ENCODE peak calls at places on chromosomes 3 and 15, in nine cellular contexts. H is nephron progenitor cell; J is activated CD8-positive, alpha-beta T cell treated with anti-CD3 and anti-CD28 coated beads for 36 hours; I is endothelial cell; R is GM06990; N is cardiac fibroblast; V is fibroblast of the aortic adventitia; U is body of pancreas; L is mesothelial cell of epicardium. T is an unnamed sample.

GRCh38 chr3:160050019-160050418 is 61.4 kb downstream of the IL12A start:
- DNase-seq in V (no peak), U (peak), J (no peak), N (no peak), R (no peak), H (no peak), I (no peak), L (no peak), T (no peak)

GRCh38 chr3:195040773-195041520 is 230.0 kb downstream of the XXYLT1 start:
- DNase-seq in I (no peak), U (peak), H (no peak), L (no peak), V (no peak), J (no peak), N (no peak), R (no peak), T (no peak)

GRCh38 chr15:32730677-32731654 is 13.2 kb downstream of the GREM1 start:
- DNase-seq in N (peak), H (peak), R (no peak), U (peak), I (peak), L (peak), V (no peak), J (peak), T (no peak)

GRCh38 chr3:100261481-100261903 is 700 bp downstream of the TBC1D23 start:
- DNase-seq in L (no peak), R (no peak), H (no peak), V (peak), I (no peak), J (no peak), U (no peak), N (no peak), T (no peak)

GRCh38 chr3:39809995-39810595 is 686 bp downstream of the MYRIP start:
- DNase-seq in R (peak), V (no peak), L (no peak), J (no peak), H (peak), N (no peak), U (peak), I (peak), T (peak)

GRCh38 chr3:139979991-139980390 is 45.0 kb downstream of the CLSTN2 start:
- DNase-seq in R (no peak), I (no peak), L (no peak), U (no peak), H (no peak), V (no peak), N (no peak), J (no peak), T (no peak)

GRCh38 chr3:110165753-110166152 is 828.4 kb upstream of the DPPA4 start:
- DNase-seq in R (no peak), J (no peak), V (no peak), H (no peak), I (no peak), U (peak), N (no peak), L (no peak), T (no peak)

GRCh38 chr15:58466566-58466965 is 34.8 kb downstream of the LIPC start:
- DNase-seq in N (no peak), V (no peak), J (no peak), U (no peak), L (no peak), I (no peak), R (no peak), H (no peak), T (no peak)

GRCh38 chr15:93150910-93151309 is 61.9 kb upstream of the RGMA start:
- DNase-seq in R (no peak), V (no peak), L (no peak), I (no peak), U (peak), H (no peak), N (no peak), J (no peak), T (no peak)

GRCh38 chr3:183244219-183244618 is 8.8 kb upstream of the B3GNT5 start:
- DNase-seq in U (peak), J (no peak), H (no peak), R (no peak), V (peak), L (no peak), I (no peak), N (peak), T (no peak)

GRCh38 chr15:62453356-62453755 is 288.3 kb upstream of the C2CD4B start:
- DNase-seq in R (no peak), N (peak), I (no peak), J (no peak), L (no peak), H (no peak), U (no peak), V (no peak), T (no peak)

GRCh38 chr15:77402740-77403379 is 17.0 kb downstream of the PEAK1 start:
- DNase-seq in V (peak), H (no peak), J (peak), I (no peak), N (peak), L (no peak), U (no peak), R (no peak), T (peak)

GRCh38 chr3:195286115-195286872 is 15.3 kb upstream of the XXYLT1 start:
- DNase-seq in I (no peak), N (peak), L (no peak), R (no peak), H (no peak), J (no peak), V (peak), U (no peak), T (no peak)

GRCh38 chr15:76333720-76334437 is 2.7 kb upstream of the ISL2 start:
- DNase-seq in J (no peak), N (peak), I (no peak), H (peak), U (no peak), V (no peak), L (no peak), R (no peak), T (peak)

GRCh38 chr3:53498993-53499641 is 4.7 kb downstream of the CACNA1D start:
- DNase-seq in V (no peak), I (no peak), R (no peak), L (no peak), N (no peak), J (no peak), U (no peak), H (peak), T (no peak)

GRCh38 chr3:40169983-40170382 is 139.5 kb upstream of the EIF1B start:
- DNase-seq in I (no peak), U (no peak), V (no peak), H (no peak), J (no peak), L (no peak), N (no peak), R (no peak), T (peak)

GRCh38 chr15:62904511-62904910 is 138.0 kb upstream of the TPM1 start:
- DNase-seq in N (peak), R (no peak), H (no peak), L (no peak), J (no peak), V (peak), U (no peak), I (no peak), T (no peak)

GRCh38 chr3:185760091-185760490 is 64.8 kb downstream of the IGF2BP2 start:
- DNase-seq in V (no peak), L (no peak), J (no peak), U (no peak), N (no peak), R (no peak), I (no peak), H (no peak), T (no peak)

GRCh38 chr3:186931487-186932280 is 1.4 kb downstream of the ST6GAL1 start:
- DNase-seq in R (peak), J (peak), L (no peak), I (peak), N (peak), U (peak), V (peak), H (peak), T (peak)

GRCh38 chr15:73001840-73002239 is 50.4 kb upstream of the NEO1 start:
- DNase-seq in N (no peak), I (no peak), J (no peak), H (no peak), U (no peak), R (no peak), V (no peak), L (no peak), T (no peak)

GRCh38 chr3:133277813-133278212 is 122.0 kb upstream of the BFSP2 start:
- DNase-seq in I (no peak), N (peak), R (no peak), U (no peak), H (no peak), L (no peak), V (peak), J (no peak), T (no peak)

GRCh38 chr3:30643763-30644462 is 37.5 kb downstream of the TGFBR2 start:
- DNase-seq in L (no peak), V (no peak), R (no peak), I (no peak), H (no peak), U (no peak), N (no peak), J (peak), T (no peak)

GRCh38 chr3:81242871-81243270 is 518.6 kb downstream of the GBE1 start:
- DNase-seq in L (no peak), H (no peak), U (no peak), R (no peak), V (peak), I (no peak), N (peak), J (no peak), T (no peak)

GRCh38 chr3:189142527-189142926 is 29.2 kb upstream of the TPRG1 start:
- DNase-seq in J (peak), L (no peak), N (no peak), R (no peak), U (no peak), V (no peak), H (no peak), I (no peak), T (no peak)

GRCh38 chr3:4978966-4979400 is 254 bp upstream of the BHLHE40 start:
- DNase-seq in J (peak), L (peak), V (peak), N (peak), R (peak), U (peak), H (peak), I (peak), T (peak)

GRCh38 chr3:122247825-122248185 is 64.3 kb downstream of the CASR start:
- DNase-seq in V (no peak), I (no peak), R (peak), N (no peak), H (no peak), J (no peak), L (no peak), U (peak), T (no peak)

GRCh38 chr15:65916664-65917406 is 47.5 kb downstream of the RAB11A start:
- DNase-seq in V (peak), U (peak), R (peak), L (no peak), I (peak), H (peak), J (peak), N (peak), T (peak)

GRCh38 chr15:32802296-32802936 is 84.6 kb downstream of the GREM1 start:
- DNase-seq in H (peak), V (peak), J (peak), N (peak), L (no peak), I (no peak), U (no peak), R (no peak), T (no peak)

GRCh38 chr3:188439080-188439479 is 285.1 kb downstream of the LPP start:
- DNase-seq in N (no peak), J (peak), U (peak), I (no peak), H (no peak), V (no peak), R (no peak), L (no peak), T (peak)

GRCh38 chr3:15361494-15362214 is 29.3 kb upstream of the SH3BP5 start:
- DNase-seq in H (peak), I (no peak), R (peak), J (peak), N (peak), U (peak), V (no peak), L (no peak), T (peak)

GRCh38 chr3:163939926-163940325 is 1138.4 kb downstream of the SI start:
- DNase-seq in L (no peak), U (no peak), J (no peak), N (no peak), I (no peak), H (no peak), V (peak), R (no peak), T (no peak)

GRCh38 chr3:22922317-22922716 is 280.8 kb upstream of the UBE2E2 start:
- DNase-seq in U (no peak), H (no peak), J (no peak), R (no peak), L (no peak), I (no peak), N (peak), V (peak), T (peak)

GRCh38 chr3:131174752-131175151 is 148.1 kb downstream of the NEK11 start:
- DNase-seq in I (no peak), U (no peak), L (no peak), N (peak), R (peak), J (peak), V (no peak), H (no peak), T (no peak)

GRCh38 chr15:60966316-60966715 is 262.8 kb downstream of the RORA start:
- DNase-seq in U (no peak), H (no peak), V (peak), J (no peak), L (no peak), R (no peak), N (peak), I (no peak), T (no peak)

GRCh38 chr3:105527538-105527937 is 160.8 kb downstream of the ALCAM start:
- DNase-seq in N (no peak), J (no peak), R (no peak), H (no peak), L (no peak), I (no peak), U (no peak), V (no peak), T (no peak)

GRCh38 chr15:56248276-56248675 is 4.6 kb upstream of the RFX7 start:
- DNase-seq in N (no peak), J (no peak), H (no peak), I (no peak), V (no peak), U (no peak), R (no peak), L (no peak), T (no peak)

GRCh38 chr15:56250626-56251025 is 6.9 kb upstream of the RFX7 start:
- DNase-seq in H (no peak), V (no peak), J (no peak), N (no peak), I (no peak), U (no peak), L (no peak), R (no peak), T (no peak)

GRCh38 chr15:56247266-56247665 is 3.6 kb upstream of the RFX7 start:
- DNase-seq in I (no peak), R (no peak), V (no peak), L (no peak), N (no peak), U (no peak), J (no peak), H (no peak), T (no peak)

GRCh38 chr15:56251315-56252091 is 7.8 kb upstream of the RFX7 start:
- DNase-seq in H (peak), V (no peak), U (no peak), I (no peak), L (no peak), J (no peak), R (no peak), N (no peak), T (no peak)

DNA sequence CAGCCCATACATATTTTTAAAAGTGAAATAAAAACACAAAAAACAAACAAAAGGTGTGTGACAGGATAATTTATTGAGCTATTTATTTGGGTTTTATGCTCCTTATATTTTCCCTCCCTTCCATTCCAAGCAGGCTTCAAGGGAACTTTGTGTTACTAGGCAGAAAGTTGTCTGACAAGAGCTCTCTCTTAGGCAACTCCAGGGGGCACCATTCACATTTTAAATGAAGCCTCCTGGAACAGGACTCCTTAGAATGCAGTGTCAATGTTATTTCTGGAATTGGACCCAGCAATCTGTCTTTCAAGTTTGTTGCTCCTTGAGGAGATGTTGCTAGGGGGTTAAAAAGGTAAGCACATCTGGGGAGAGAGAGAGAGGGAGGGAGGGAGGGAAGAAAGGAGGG is 5.4 kb upstream of the RFX7 start:
- DNase-seq in V (peak), H (no peak), R (no peak), I (peak), U (peak), J (no peak), N (peak), L (no peak), T (no peak)
- TF ChIP-seq CTCF in V (peak), H (no peak), R (peak), I (no peak), U (no peak), J (no peak), N (peak), L (no peak), T (peak)

DNA sequence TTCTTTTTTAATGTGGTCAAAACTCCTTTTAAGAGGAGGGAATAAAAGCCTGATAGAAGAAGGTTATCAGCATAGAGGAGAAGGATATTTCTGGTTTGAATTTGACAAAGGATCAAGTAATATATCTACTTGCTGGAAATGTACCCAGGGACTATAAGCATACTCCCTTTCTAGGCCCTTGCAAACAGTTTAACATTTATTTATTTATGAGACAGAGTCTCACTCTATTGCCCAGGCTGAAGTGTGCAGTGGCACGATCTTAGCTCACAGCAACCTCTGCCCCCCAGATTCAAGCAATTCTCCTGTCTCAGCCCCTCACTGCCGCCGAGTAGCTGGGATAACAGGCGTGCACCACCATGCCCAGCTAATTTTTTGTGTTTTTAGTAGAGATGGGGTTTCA is 71.6 kb downstream of the SLMAP start:
- DNase-seq in I (no peak), V (no peak), R (no peak), U (no peak), J (no peak), H (no peak), N (no peak), L (no peak), T (no peak)
- TF ChIP-seq CTCF in I (no peak), V (no peak), R (no peak), U (no peak), J (no peak), H (no peak), N (no peak), L (no peak), T (no peak)

GRCh38 chr3:61632568-61633175 is 71.3 kb downstream of the PTPRG start:
- DNase-seq in N (peak), I (no peak), H (no peak), U (no peak), J (no peak), V (peak), L (no peak), R (no peak), T (no peak)

GRCh38 chr3:61628636-61629035 is 67.3 kb downstream of the PTPRG start:
- DNase-seq in H (no peak), N (no peak), R (no peak), J (no peak), U (no peak), I (no peak), V (no peak), L (no peak), T (no peak)

GRCh38 chr3:61629442-61629841 is 68.1 kb downstream of the PTPRG start:
- DNase-seq in I (no peak), R (no peak), U (no peak), N (no peak), V (no peak), J (no peak), L (no peak), H (no peak), T (no peak)

GRCh38 chr3:61634678-61635077 is 73.3 kb downstream of the PTPRG start:
- DNase-seq in U (no peak), N (no peak), H (no peak), J (no peak), R (no peak), I (no peak), L (no peak), V (peak), T (no peak)

GRCh38 chr3:61631108-61631769 is 69.9 kb downstream of the PTPRG start:
- DNase-seq in H (no peak), L (no peak), V (no peak), N (no peak), J (no peak), U (no peak), I (no peak), R (peak), T (no peak)
- TF ChIP-seq CTCF in H (peak), L (no peak), V (no peak), N (no peak), J (no peak), U (no peak), I (no peak), R (no peak), T (no peak)

GRCh38 chr15:89822951-89823701 is 8.5 kb upstream of the ANPEP start:
- DNase-seq in R (no peak), H (no peak), L (no peak), N (peak), I (no peak), V (peak), J (no peak), U (peak), T (no peak)

GRCh38 chr15:89822030-89822429 is 7.4 kb upstream of the ANPEP start:
- DNase-seq in R (no peak), N (peak), U (no peak), V (no peak), I (no peak), J (no peak), H (no peak), L (no peak), T (peak)

GRCh38 chr15:89818287-89818686 is 3.6 kb upstream of the ANPEP start:
- DNase-seq in I (no peak), N (no peak), R (no peak), V (no peak), H (no peak), L (no peak), U (no peak), J (no peak), T (no peak)

GRCh38 chr15:89822611-89822950 is 7.9 kb upstream of the ANPEP start:
- DNase-seq in N (no peak), J (no peak), I (no peak), H (no peak), R (no peak), V (no peak), L (no peak), U (no peak), T (no peak)

GRCh38 chr15:89820651-89821611 is 6.3 kb upstream of the ANPEP start:
- DNase-seq in J (no peak), H (no peak), V (peak), L (no peak), N (peak), I (no peak), U (peak), R (no peak), T (no peak)
- TF ChIP-seq CTCF in J (no peak), H (no peak), V (no peak), L (no peak), N (no peak), I (no peak), U (no peak), R (no peak), T (no peak)

DNA sequence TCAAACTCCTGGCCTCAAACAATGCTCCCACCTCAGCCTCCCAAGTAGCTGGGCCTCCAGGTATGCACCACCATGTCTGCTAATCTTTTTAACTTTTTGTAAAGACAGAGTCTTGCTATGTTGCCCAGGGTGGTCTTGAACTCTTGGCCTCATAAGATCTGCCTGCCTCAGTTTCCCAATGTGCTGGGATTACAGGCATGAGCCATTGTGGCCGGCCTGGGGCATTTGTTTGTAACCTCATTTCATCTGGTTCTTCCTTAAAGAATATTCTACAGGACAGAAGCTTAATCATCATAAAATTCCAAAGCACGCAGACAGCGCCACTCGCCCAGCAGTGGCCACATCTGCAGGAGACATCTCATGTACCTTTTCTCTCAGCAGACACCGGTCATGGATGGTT is 23.6 kb upstream of the CYFIP1 start:
- DNase-seq in V (no peak), U (no peak), I (no peak), J (no peak), H (no peak), R (no peak), N (no peak), L (no peak), T (no peak)
- TF ChIP-seq CTCF in V (no peak), U (no peak), I (no peak), J (no peak), H (no peak), R (no peak), N (no peak), L (no peak), T (no peak)

DNA sequence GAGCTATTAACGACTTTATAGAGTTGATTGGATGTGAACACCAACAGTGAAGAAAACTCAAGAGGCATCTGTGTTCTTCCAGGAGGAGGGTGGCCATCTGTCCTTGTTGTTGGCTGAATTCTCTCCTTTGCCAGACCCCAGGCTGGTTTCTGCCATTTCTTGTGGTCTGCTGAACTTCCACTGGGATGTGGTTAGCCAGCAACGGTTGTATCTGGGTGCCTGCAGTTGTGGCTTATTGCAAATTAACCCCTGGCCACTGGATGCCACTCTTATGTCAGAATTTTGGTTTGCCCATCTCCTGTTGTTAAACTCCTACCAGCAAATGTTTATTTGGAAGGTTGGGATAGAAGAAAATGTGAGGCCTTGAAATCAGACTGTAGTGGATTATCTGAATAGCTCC is 163.6 kb upstream of the TBC1D5 start:
- DNase-seq in L (no peak), V (no peak), H (no peak), J (no peak), R (no peak), N (no peak), I (no peak), U (no peak), T (no peak)
- TF ChIP-seq CTCF in L (no peak), V (no peak), H (no peak), J (no peak), R (no peak), N (no peak), I (no peak), U (no peak), T (no peak)

T was measured in GM13976.